ENCODE peak calls at places on chromosomes 11 and 22, in five cellular contexts. K, W, C, B and D are unnamed samples.
A peak's percentile ranks its signal among the peaks of the same experiment; 100 is the strongest.

GRCh38 chr11:114399490-114399889 is 821 bp downstream of the C11orf71 start:
- DNase-seq in K (peak; percentile 16), B (no peak), C (no peak), W (no peak), D (no peak)

GRCh38 chr22:31646186-31647019 is 15.6 kb downstream of the PISD start:
- DNase-seq in B (no peak), C (no peak), W (no peak), K (no peak), D (no peak)

GRCh38 chr11:11978792-11979486 is 29.5 kb downstream of the DKK3 start:
- DNase-seq in K (no peak), W (no peak), B (no peak), C (no peak), D (no peak)

GRCh38 chr22:20137671-20138416 is 6.2 kb downstream of the ZDHHC8 start:
- DNase-seq in W (no peak), C (no peak), B (no peak), K (no peak), D (no peak)

GRCh38 chr22:20000246-20001081 is 16.2 kb downstream of the ARVCF start:
- DNase-seq in B (peak; percentile 30), K (no peak), W (no peak), C (no peak), D (no peak)

GRCh38 chr22:43090130-43090789 is 1.1 kb upstream of the TTLL1 start:
- DNase-seq in B (no peak), C (no peak), K (peak; percentile 79), W (peak; percentile 58), D (no peak)

GRCh38 chr22:45478108-45478771 is 24.4 kb upstream of the FBLN1 start:
- DNase-seq in W (no peak), B (no peak), C (no peak), K (no peak), D (no peak)

GRCh38 chr11:70594031-70594430 is 195.7 kb downstream of the CTTN start:
- DNase-seq in B (no peak), C (no peak), W (no peak), K (no peak), D (no peak)

GRCh38 chr11:130427049-130427388 is 1.4 kb downstream of the ADAMTS8 start:
- DNase-seq in K (no peak), W (no peak), C (no peak), B (no peak), D (no peak)

GRCh38 chr11:19728436-19728835 is 15.8 kb downstream of the NAV2 start:
- DNase-seq in K (no peak), B (no peak), C (no peak), W (no peak), D (no peak)

GRCh38 chr22:39419911-39420310 is 20.3 kb downstream of the TAB1 start:
- DNase-seq in C (no peak), B (no peak), W (no peak), K (no peak), D (no peak)

GRCh38 chr22:30251661-30252226 is 5.2 kb upstream of the LIF start:
- DNase-seq in C (no peak), B (no peak), K (no peak), W (no peak), D (no peak)

GRCh38 chr11:1472180-1473005 is 14.2 kb downstream of the MOB2 start:
- DNase-seq in C (no peak), W (no peak), B (no peak), K (no peak), D (no peak)

GRCh38 chr11:21604564-21604963 is 588.3 kb upstream of the ANO5 start:
- DNase-seq in K (no peak), B (no peak), C (no peak), W (no peak), D (no peak)

GRCh38 chr11:69472053-69472765 is 9.3 kb upstream of the LINC01488 start:
- DNase-seq in B (no peak), K (peak; percentile 50), C (no peak), W (no peak), D (no peak)

GRCh38 chr11:87422566-87422965 is 384.8 kb downstream of the TMEM135 start:
- DNase-seq in B (no peak), K (no peak), W (no peak), C (no peak), D (no peak)

GRCh38 chr11:5488385-5488784 is at the start of gene OR52D1:
- DNase-seq in W (no peak), K (no peak), B (no peak), C (no peak), D (no peak)
- TF ChIP-seq POLR2AphosphoS5 in W (no peak), K (no peak), B (no peak), C (no peak), D (no peak)

GRCh38 chr22:35377735-35378134 is 3.2 kb upstream of the HMOX1 start:
- DNase-seq in W (no peak), K (no peak), B (peak; percentile 71), C (no peak), D (no peak)

GRCh38 chr22:35375031-35375430 is 5.9 kb upstream of the HMOX1 start:
- DNase-seq in B (no peak), W (no peak), C (no peak), K (no peak), D (no peak)

GRCh38 chr22:35379146-35379993 is 1.5 kb upstream of the HMOX1 start:
- DNase-seq in B (no peak), C (no peak), W (no peak), K (no peak), D (no peak)

GRCh38 chr22:35378547-35379078 is 2.3 kb upstream of the HMOX1 start:
- DNase-seq in B (no peak), K (no peak), W (no peak), C (no peak), D (no peak)

DNA sequence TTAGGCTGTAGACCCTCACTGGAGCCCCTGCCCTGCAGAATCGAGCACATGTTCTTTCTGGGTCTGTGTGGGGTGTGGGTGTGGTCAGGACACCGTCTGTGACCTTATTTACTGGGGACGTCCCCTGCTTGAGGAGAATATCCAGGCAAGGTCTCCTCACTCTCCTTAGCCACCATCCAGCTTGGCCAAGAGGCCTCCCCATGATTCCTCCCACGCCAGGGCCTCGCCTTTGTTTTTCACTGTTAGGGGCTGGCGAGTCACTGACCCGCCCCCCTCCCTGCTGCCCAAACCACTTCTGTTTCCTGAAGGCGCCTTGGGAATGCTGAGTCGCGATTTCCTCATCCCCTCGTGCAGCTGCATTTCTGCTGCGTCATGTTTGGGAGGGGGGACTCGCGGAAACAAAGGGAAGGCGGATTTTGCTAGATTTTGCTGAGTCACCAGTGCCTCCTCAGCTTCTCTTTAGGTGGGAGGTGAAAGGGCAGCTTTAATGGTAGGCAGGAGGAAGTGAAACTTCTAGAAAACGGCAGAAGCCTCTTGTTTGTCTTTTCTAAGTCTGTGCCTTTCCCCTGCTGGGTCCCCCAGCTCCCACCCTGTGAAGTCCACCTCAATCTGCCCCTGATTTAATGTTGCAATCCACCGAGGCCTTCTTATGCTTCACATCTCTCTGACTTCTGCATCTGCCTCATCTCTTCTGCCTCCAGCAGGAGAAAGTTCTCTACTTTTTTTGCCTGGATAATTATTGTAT is 4.0 kb upstream of the HMOX1 start:
- DNase-seq in B (peak; percentile 100), C (peak; percentile 94), K (peak; percentile 85), W (peak; percentile 91), D (no peak)
- TF ChIP-seq POLR2AphosphoS5 in B (peak; percentile 31), C (no peak), K (no peak), W (peak; percentile 98), D (peak; percentile 99)

GRCh38 chr11:111412293-111412692 is 33.2 kb upstream of the POU2AF1 start:
- DNase-seq in W (no peak), B (no peak), K (no peak), C (no peak), D (no peak)

GRCh38 chr11:111409915-111410314 is 30.8 kb upstream of the POU2AF1 start:
- DNase-seq in K (no peak), B (no peak), C (no peak), W (no peak), D (no peak)

GRCh38 chr11:111410951-111411350 is 31.9 kb upstream of the POU2AF1 start:
- DNase-seq in K (no peak), C (no peak), W (no peak), B (no peak), D (no peak)

GRCh38 chr11:111413849-111414248 is 34.8 kb upstream of the POU2AF1 start:
- DNase-seq in B (no peak), K (no peak), C (no peak), W (no peak), D (no peak)

DNA sequence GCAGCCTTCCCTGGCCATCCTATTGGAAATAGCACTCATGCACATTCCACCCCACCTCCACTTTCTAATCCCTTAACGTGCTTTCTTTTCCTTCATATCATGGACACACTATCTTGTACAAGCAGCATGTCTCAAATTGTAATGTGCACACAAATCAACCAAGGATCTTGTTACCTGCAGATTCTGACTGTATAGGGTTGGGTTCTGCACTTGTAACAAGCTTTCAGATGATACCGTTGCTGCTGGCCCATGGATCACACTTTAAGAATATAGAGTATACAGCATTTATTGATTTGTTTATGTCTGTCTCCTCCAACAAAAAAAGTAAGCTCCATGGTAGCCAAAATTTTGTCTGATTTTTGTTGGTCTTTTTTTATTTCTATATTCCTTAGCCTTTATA is 32.4 kb upstream of the POU2AF1 start:
- DNase-seq in C (no peak), B (no peak), K (no peak), W (no peak), D (no peak)
- TF ChIP-seq POLR2AphosphoS5 in C (no peak), B (no peak), K (no peak), W (no peak), D (no peak)

DNA sequence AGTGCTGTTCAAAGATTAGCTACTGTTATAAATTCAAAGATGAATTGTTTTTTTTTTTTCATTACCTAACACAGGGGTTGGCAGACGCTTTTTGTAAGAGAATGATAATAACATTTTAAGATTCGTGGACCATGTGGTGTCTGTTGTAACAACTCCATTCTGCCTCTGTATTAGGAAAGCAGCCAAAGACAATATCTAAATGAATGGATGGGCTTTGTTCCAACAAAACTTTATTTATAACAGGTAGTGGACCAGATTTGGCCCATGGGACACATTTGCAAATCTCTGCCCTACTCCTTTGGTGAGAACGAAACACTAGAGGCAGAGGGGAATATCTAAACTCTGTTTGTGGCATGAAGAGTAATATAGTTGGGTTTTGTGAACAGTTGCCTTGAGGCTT is 83.6 kb upstream of the BLID start:
- DNase-seq in B (no peak), K (no peak), C (no peak), W (no peak), D (no peak)
- TF ChIP-seq POLR2AphosphoS5 in B (no peak), K (no peak), C (no peak), W (peak; percentile 8), D (no peak)

DNA sequence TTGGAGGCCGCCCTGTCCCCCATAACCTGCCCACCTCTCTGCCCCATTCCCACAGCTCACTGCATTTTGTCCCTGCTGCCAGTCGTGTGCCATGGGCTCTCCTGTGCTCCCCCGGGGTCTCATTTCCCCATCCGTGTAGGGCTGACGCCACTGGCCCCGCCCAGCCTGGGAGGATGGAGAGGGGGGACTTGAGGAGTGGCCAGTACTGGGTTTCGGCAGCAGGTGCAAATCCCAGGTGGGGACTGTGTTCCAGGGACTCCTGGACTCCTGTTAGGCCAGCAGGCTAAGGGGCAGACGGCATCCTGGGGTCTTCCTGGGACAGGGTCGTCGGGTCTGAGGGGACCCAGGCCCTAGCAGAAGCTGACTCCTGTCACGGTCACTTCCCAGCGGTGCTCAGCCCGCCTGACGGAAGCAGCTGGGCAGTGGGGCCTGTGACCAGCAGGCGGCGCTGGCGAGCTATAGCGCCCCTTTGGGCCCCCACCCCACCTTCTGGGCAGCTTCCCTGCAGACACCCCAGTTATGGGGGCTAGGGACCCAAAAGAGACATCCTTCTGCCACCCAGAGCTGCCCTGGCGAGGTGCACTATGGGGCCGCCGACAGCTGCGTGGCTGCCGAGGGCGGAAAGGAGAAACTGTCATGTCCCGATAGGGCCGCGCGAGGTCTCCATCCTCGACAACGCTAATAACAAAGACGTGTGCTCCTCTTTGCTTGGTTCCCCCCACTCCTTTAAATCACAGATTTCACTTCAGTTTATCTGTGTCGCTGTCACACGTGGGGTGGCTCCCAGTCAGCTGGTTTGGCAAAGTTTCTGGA is 979 bp upstream of the MYO7A start:
- DNase-seq in B (peak; percentile 67), K (peak; percentile 85), W (no peak), C (no peak), D (no peak)
- TF ChIP-seq POLR2AphosphoS5 in B (no peak), K (no peak), W (no peak), C (no peak), D (no peak)

GRCh38 chr11:102447941-102448868 is 4.4 kb downstream of the TMEM123 start:
- DNase-seq in B (no peak), K (no peak), C (no peak), W (no peak), D (no peak)
- TF ChIP-seq POLR2AphosphoS5 in B (no peak), K (no peak), C (no peak), W (no peak), D (no peak)